ENCODE peak calls at places on chromosomes 11 and 22, in seven cellular contexts. One of them, this sample, is unnamed.

GRCh38 chr11:1307163-1307870 is 2.1 kb downstream of the TOLLIP start:
- DNase-seq in BE2C: no peak
- DNase-seq in lower lobe of right lung: peak
- DNase-seq in endodermal cell: peak
- DNase-seq in stomach: no peak
- DNase-seq in body of pancreas: no peak
- DNase-seq in AG04450: no peak
- DNase-seq in this sample: no peak

GRCh38 chr11:103637250-103637649 is 399.2 kb upstream of the DDI1 start:
- DNase-seq in body of pancreas: no peak
- DNase-seq in endodermal cell: no peak
- DNase-seq in BE2C: no peak
- DNase-seq in stomach: no peak
- DNase-seq in lower lobe of right lung: no peak
- DNase-seq in AG04450: no peak
- DNase-seq in this sample: no peak

GRCh38 chr11:118910309-118911112 is 15.2 kb downstream of the BCL9L start:
- DNase-seq in body of pancreas: peak
- DNase-seq in endodermal cell: peak
- DNase-seq in AG04450: peak
- DNase-seq in BE2C: no peak
- DNase-seq in lower lobe of right lung: peak
- DNase-seq in stomach: peak
- DNase-seq in this sample: peak

GRCh38 chr11:19403196-19403895 is 162.6 kb upstream of the E2F8 start:
- DNase-seq in AG04450: no peak
- DNase-seq in stomach: no peak
- DNase-seq in body of pancreas: no peak
- DNase-seq in BE2C: no peak
- DNase-seq in lower lobe of right lung: no peak
- DNase-seq in endodermal cell: no peak
- DNase-seq in this sample: no peak

GRCh38 chr11:34274712-34275398 is 83.0 kb downstream of the ABTB2 start:
- DNase-seq in body of pancreas: peak
- DNase-seq in endodermal cell: no peak
- DNase-seq in BE2C: peak
- DNase-seq in AG04450: peak
- DNase-seq in lower lobe of right lung: peak
- DNase-seq in stomach: peak
- DNase-seq in this sample: peak

GRCh38 chr11:122418032-122418431 is 237.5 kb upstream of the UBASH3B start:
- DNase-seq in AG04450: no peak
- DNase-seq in BE2C: no peak
- DNase-seq in endodermal cell: no peak
- DNase-seq in body of pancreas: no peak
- DNase-seq in lower lobe of right lung: no peak
- DNase-seq in stomach: no peak
- DNase-seq in this sample: no peak

GRCh38 chr11:104891135-104891534 is 7.1 kb downstream of the CASP12 start:
- DNase-seq in AG04450: no peak
- DNase-seq in body of pancreas: no peak
- DNase-seq in lower lobe of right lung: no peak
- DNase-seq in BE2C: no peak
- DNase-seq in stomach: no peak
- DNase-seq in endodermal cell: no peak
- DNase-seq in this sample: no peak

GRCh38 chr11:76830639-76831312 is 29.9 kb upstream of the ACER3 start:
- DNase-seq in BE2C: peak
- DNase-seq in AG04450: no peak
- DNase-seq in stomach: no peak
- DNase-seq in body of pancreas: peak
- DNase-seq in endodermal cell: no peak
- DNase-seq in lower lobe of right lung: no peak
- DNase-seq in this sample: peak

GRCh38 chr22:37525073-37525745 is 6.0 kb upstream of the CARD10 start:
- DNase-seq in body of pancreas: no peak
- DNase-seq in lower lobe of right lung: no peak
- DNase-seq in endodermal cell: no peak
- DNase-seq in stomach: no peak
- DNase-seq in AG04450: peak
- DNase-seq in BE2C: no peak
- DNase-seq in this sample: no peak

GRCh38 chr22:33600113-33600512 is 320.2 kb downstream of the LARGE1 start:
- DNase-seq in endodermal cell: no peak
- DNase-seq in BE2C: no peak
- DNase-seq in AG04450: no peak
- DNase-seq in stomach: no peak
- DNase-seq in body of pancreas: no peak
- DNase-seq in lower lobe of right lung: no peak
- DNase-seq in this sample: no peak

GRCh38 chr11:76523147-76523546 is 78.3 kb downstream of the EMSY start:
- DNase-seq in BE2C: no peak
- DNase-seq in lower lobe of right lung: no peak
- DNase-seq in stomach: no peak
- DNase-seq in endodermal cell: peak
- DNase-seq in body of pancreas: no peak
- DNase-seq in AG04450: no peak
- DNase-seq in this sample: no peak

GRCh38 chr22:44261164-44261860 is 51.4 kb downstream of the SHISAL1 start:
- DNase-seq in body of pancreas: no peak
- DNase-seq in lower lobe of right lung: no peak
- DNase-seq in BE2C: no peak
- DNase-seq in endodermal cell: peak
- DNase-seq in AG04450: no peak
- DNase-seq in stomach: no peak
- DNase-seq in this sample: no peak

GRCh38 chr11:24386551-24387404 is 110.1 kb upstream of the LUZP2 start:
- DNase-seq in AG04450: peak
- DNase-seq in lower lobe of right lung: no peak
- DNase-seq in stomach: no peak
- DNase-seq in BE2C: no peak
- DNase-seq in body of pancreas: no peak
- DNase-seq in endodermal cell: peak
- DNase-seq in this sample: no peak

GRCh38 chr11:69141742-69142141 is 14.0 kb upstream of the SMIM38 start:
- DNase-seq in BE2C: no peak
- DNase-seq in body of pancreas: no peak
- DNase-seq in AG04450: no peak
- DNase-seq in stomach: peak
- DNase-seq in lower lobe of right lung: no peak
- DNase-seq in endodermal cell: no peak
- DNase-seq in this sample: no peak

GRCh38 chr11:106091480-106092123 is 14.1 kb downstream of the AASDHPPT start:
- DNase-seq in endodermal cell: no peak
- DNase-seq in stomach: no peak
- DNase-seq in body of pancreas: no peak
- DNase-seq in lower lobe of right lung: no peak
- DNase-seq in AG04450: peak
- DNase-seq in BE2C: no peak
- DNase-seq in this sample: no peak

GRCh38 chr11:85665756-85666155 is 827 bp upstream of the CREBZF start:
- DNase-seq in lower lobe of right lung: no peak
- DNase-seq in endodermal cell: no peak
- DNase-seq in AG04450: no peak
- DNase-seq in stomach: no peak
- DNase-seq in BE2C: no peak
- DNase-seq in body of pancreas: no peak
- DNase-seq in this sample: no peak

GRCh38 chr11:123461164-123461563 is 31.1 kb downstream of the GRAMD1B start:
- DNase-seq in AG04450: no peak
- DNase-seq in endodermal cell: no peak
- DNase-seq in BE2C: peak
- DNase-seq in stomach: no peak
- DNase-seq in body of pancreas: peak
- DNase-seq in lower lobe of right lung: no peak
- DNase-seq in this sample: no peak

GRCh38 chr22:40714514-40714966 is 35.3 kb downstream of the MCHR1 start:
- DNase-seq in AG04450: peak
- DNase-seq in body of pancreas: no peak
- DNase-seq in lower lobe of right lung: no peak
- DNase-seq in stomach: no peak
- DNase-seq in endodermal cell: peak
- DNase-seq in BE2C: no peak
- DNase-seq in this sample: peak

GRCh38 chr11:2736577-2737225 is 36.9 kb upstream of the KCNQ1OT1 start:
- DNase-seq in lower lobe of right lung: no peak
- DNase-seq in stomach: no peak
- DNase-seq in body of pancreas: no peak
- DNase-seq in AG04450: no peak
- DNase-seq in BE2C: no peak
- DNase-seq in endodermal cell: no peak
- DNase-seq in this sample: no peak

GRCh38 chr11:12094872-12095800 is 15.3 kb upstream of the MICAL2 start:
- DNase-seq in stomach: peak
- DNase-seq in endodermal cell: no peak
- DNase-seq in lower lobe of right lung: no peak
- DNase-seq in body of pancreas: peak
- DNase-seq in AG04450: no peak
- DNase-seq in BE2C: no peak
- DNase-seq in this sample: no peak

GRCh38 chr11:110711448-110711775 is 825 bp downstream of the ARHGAP20 start:
- DNase-seq in body of pancreas: no peak
- DNase-seq in stomach: no peak
- DNase-seq in BE2C: no peak
- DNase-seq in lower lobe of right lung: no peak
- DNase-seq in endodermal cell: no peak
- DNase-seq in AG04450: no peak
- DNase-seq in this sample: no peak

GRCh38 chr11:110713469-110713776 is 1.2 kb upstream of the ARHGAP20 start:
- DNase-seq in stomach: no peak
- DNase-seq in body of pancreas: no peak
- DNase-seq in lower lobe of right lung: no peak
- DNase-seq in BE2C: no peak
- DNase-seq in AG04450: no peak
- DNase-seq in endodermal cell: no peak
- DNase-seq in this sample: no peak

GRCh38 chr11:110712643-110713468 is 619 bp upstream of the ARHGAP20 start:
- DNase-seq in BE2C: no peak
- DNase-seq in lower lobe of right lung: no peak
- DNase-seq in AG04450: no peak
- DNase-seq in endodermal cell: no peak
- DNase-seq in stomach: no peak
- DNase-seq in body of pancreas: no peak
- DNase-seq in this sample: peak

GRCh38 chr11:110710520-110711381 is 1.5 kb downstream of the ARHGAP20 start:
- DNase-seq in body of pancreas: peak
- DNase-seq in lower lobe of right lung: peak
- DNase-seq in stomach: peak
- DNase-seq in AG04450: no peak
- DNase-seq in endodermal cell: peak
- DNase-seq in BE2C: peak
- DNase-seq in this sample: peak

DNA sequence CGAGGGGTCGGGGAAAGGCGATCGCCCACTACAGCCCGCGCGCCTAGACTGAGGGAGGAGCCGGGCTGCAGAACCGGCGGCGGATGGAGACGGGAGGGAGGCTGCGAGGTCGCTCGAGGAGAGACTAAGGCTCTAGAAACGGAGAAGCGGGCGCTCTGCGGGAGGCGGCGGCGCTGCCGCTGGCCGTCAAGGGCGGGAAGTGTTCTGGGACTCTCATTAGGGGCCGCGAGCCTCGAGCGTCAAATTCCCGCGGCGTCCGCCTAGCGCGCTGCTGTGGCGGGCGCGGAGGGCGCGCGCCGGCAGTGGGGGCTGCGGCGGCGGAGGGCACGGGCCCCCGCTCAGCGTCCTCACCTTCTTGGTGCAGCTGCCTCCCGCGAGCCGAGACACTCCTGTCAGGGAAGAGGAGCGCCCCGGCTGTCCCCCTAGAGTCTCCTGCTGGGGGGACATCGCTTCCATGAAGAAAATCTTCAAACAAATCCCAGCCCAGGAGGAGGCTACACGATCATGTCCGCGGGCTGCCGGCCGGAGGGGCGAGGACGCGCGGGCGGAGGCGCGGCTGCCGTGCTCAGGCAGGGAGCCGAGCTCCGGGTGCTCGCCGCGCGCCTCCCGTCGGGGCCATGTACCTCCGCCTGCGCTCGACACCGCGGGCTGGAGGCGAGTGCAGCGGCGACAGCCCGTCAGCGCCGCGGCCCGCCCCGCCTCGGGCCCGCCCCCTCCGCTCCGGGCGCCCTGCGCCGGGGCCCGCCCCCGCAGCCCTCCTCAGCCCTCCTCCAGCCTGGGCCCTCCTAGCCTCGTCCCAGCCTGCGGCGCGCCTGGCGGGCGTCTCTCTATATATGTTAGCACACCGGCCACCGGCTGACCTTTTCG is at the start of gene ARHGAP20:
- DNase-seq in body of pancreas: peak
- DNase-seq in lower lobe of right lung: peak
- DNase-seq in endodermal cell: peak
- DNase-seq in BE2C: peak
- DNase-seq in AG04450: no peak
- DNase-seq in stomach: peak
- DNase-seq in this sample: peak
- H3K4me3 ChIP-seq in body of pancreas: peak
- H3K4me3 ChIP-seq in lower lobe of right lung: peak
- H3K4me3 ChIP-seq in endodermal cell: peak
- H3K4me3 ChIP-seq in BE2C: peak
- H3K4me3 ChIP-seq in AG04450: peak
- H3K4me3 ChIP-seq in stomach: peak
- H3K4me3 ChIP-seq in this sample: peak

GRCh38 chr11:16252373-16252772 is 104.0 kb downstream of the SOX6 start:
- DNase-seq in endodermal cell: peak
- DNase-seq in AG04450: no peak
- DNase-seq in lower lobe of right lung: no peak
- DNase-seq in BE2C: no peak
- DNase-seq in stomach: no peak
- DNase-seq in body of pancreas: no peak
- DNase-seq in this sample: no peak
- TF ChIP-seq CTCF in endodermal cell: peak
- TF ChIP-seq CTCF in AG04450: peak
- TF ChIP-seq CTCF in lower lobe of right lung: no peak
- TF ChIP-seq CTCF in BE2C: peak
- TF ChIP-seq CTCF in stomach: no peak
- TF ChIP-seq CTCF in body of pancreas: no peak
- TF ChIP-seq CTCF in this sample: no peak

GRCh38 chr22:29204617-29205183 is 996 bp upstream of the EMID1 start:
- DNase-seq in endodermal cell: no peak
- DNase-seq in BE2C: no peak
- DNase-seq in body of pancreas: no peak
- DNase-seq in lower lobe of right lung: no peak
- DNase-seq in AG04450: no peak
- DNase-seq in stomach: no peak
- DNase-seq in this sample: no peak
- H3K4me3 ChIP-seq in endodermal cell: no peak
- H3K4me3 ChIP-seq in BE2C: no peak
- H3K4me3 ChIP-seq in body of pancreas: no peak
- H3K4me3 ChIP-seq in lower lobe of right lung: no peak
- H3K4me3 ChIP-seq in AG04450: no peak
- H3K4me3 ChIP-seq in stomach: no peak
- H3K4me3 ChIP-seq in this sample: no peak

DNA sequence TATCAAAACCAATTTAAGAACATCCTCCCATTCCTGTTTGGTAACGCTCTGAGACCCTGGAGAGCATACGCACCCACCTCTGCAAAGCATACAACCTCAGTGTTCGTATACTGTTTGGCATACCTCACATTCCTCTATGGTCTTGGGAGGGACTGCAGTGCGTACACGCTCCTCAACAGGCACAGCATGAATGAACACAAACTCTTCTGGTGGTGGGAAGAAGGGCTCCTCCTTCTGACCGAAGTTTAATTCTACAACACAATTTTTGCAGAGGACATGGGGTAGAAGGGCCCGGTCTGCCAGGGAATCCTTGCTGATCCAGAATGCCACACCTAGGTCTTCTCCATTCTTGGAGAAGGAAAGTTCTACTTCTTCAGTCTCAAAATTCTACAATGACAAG is 5.3 kb downstream of the HNRNPUL2 start:
- DNase-seq in body of pancreas: no peak
- DNase-seq in BE2C: no peak
- DNase-seq in AG04450: no peak
- DNase-seq in lower lobe of right lung: no peak
- DNase-seq in endodermal cell: no peak
- DNase-seq in stomach: no peak
- DNase-seq in this sample: no peak
- TF ChIP-seq CTCF in body of pancreas: no peak
- TF ChIP-seq CTCF in BE2C: peak
- TF ChIP-seq CTCF in AG04450: peak
- TF ChIP-seq CTCF in lower lobe of right lung: no peak
- TF ChIP-seq CTCF in endodermal cell: peak
- TF ChIP-seq CTCF in stomach: no peak
- TF ChIP-seq CTCF in this sample: no peak